ENCODE peak calls at places on chromosomes 13 and 19, in ten cellular contexts. One of them, this sample, is unnamed.

GRCh38 chr13:90868321-90868920 is 479.1 kb upstream of the MIR17HG start:
- DNase-seq in globus pallidus: peak
- DNase-seq in IMR-90: peak
- DNase-seq in MCF 10A: peak
- DNase-seq in GOT3: no peak
- DNase-seq in hippocampal formation: no peak
- DNase-seq in stimulated activated CD4-positive, alpha-beta T cell treated with anti-CD3 and anti-CD28 coated beads, Interleukin-2, amount 100 ng/mL, for 48 hours: no peak
- DNase-seq in cardiac muscle cell: peak
- DNase-seq in LNCaP clone FGC: no peak
- DNase-seq in nucleus accumbens: no peak
- DNase-seq in this sample: peak

GRCh38 chr13:44277459-44277858 is 96.2 kb upstream of the SERP2 start:
- DNase-seq in nucleus accumbens: no peak
- DNase-seq in hippocampal formation: no peak
- DNase-seq in GOT3: no peak
- DNase-seq in globus pallidus: no peak
- DNase-seq in stimulated activated CD4-positive, alpha-beta T cell treated with anti-CD3 and anti-CD28 coated beads, Interleukin-2, amount 100 ng/mL, for 48 hours: no peak
- DNase-seq in IMR-90: no peak
- DNase-seq in LNCaP clone FGC: no peak
- DNase-seq in MCF 10A: no peak
- DNase-seq in cardiac muscle cell: no peak
- DNase-seq in this sample: no peak

GRCh38 chr19:47509973-47510372 is 4.9 kb downstream of the NAPA start:
- DNase-seq in GOT3: no peak
- DNase-seq in MCF 10A: peak
- DNase-seq in stimulated activated CD4-positive, alpha-beta T cell treated with anti-CD3 and anti-CD28 coated beads, Interleukin-2, amount 100 ng/mL, for 48 hours: no peak
- DNase-seq in hippocampal formation: no peak
- DNase-seq in IMR-90: no peak
- DNase-seq in LNCaP clone FGC: no peak
- DNase-seq in nucleus accumbens: no peak
- DNase-seq in globus pallidus: no peak
- DNase-seq in cardiac muscle cell: no peak
- DNase-seq in this sample: no peak

GRCh38 chr13:27472441-27472840 is 22.1 kb upstream of the MTIF3 start:
- DNase-seq in hippocampal formation: no peak
- DNase-seq in globus pallidus: no peak
- DNase-seq in LNCaP clone FGC: no peak
- DNase-seq in MCF 10A: no peak
- DNase-seq in GOT3: no peak
- DNase-seq in IMR-90: no peak
- DNase-seq in nucleus accumbens: no peak
- DNase-seq in stimulated activated CD4-positive, alpha-beta T cell treated with anti-CD3 and anti-CD28 coated beads, Interleukin-2, amount 100 ng/mL, for 48 hours: no peak
- DNase-seq in cardiac muscle cell: no peak
- DNase-seq in this sample: no peak

GRCh38 chr13:109231853-109232252 is 554.5 kb downstream of the IRS2 start:
- DNase-seq in GOT3: no peak
- DNase-seq in stimulated activated CD4-positive, alpha-beta T cell treated with anti-CD3 and anti-CD28 coated beads, Interleukin-2, amount 100 ng/mL, for 48 hours: no peak
- DNase-seq in globus pallidus: no peak
- DNase-seq in LNCaP clone FGC: no peak
- DNase-seq in cardiac muscle cell: no peak
- DNase-seq in MCF 10A: no peak
- DNase-seq in hippocampal formation: no peak
- DNase-seq in IMR-90: no peak
- DNase-seq in nucleus accumbens: no peak
- DNase-seq in this sample: no peak

GRCh38 chr13:39612023-39612637 is 9.1 kb upstream of the LHFPL6 start:
- DNase-seq in GOT3: no peak
- DNase-seq in LNCaP clone FGC: peak
- DNase-seq in hippocampal formation: peak
- DNase-seq in cardiac muscle cell: peak
- DNase-seq in globus pallidus: peak
- DNase-seq in MCF 10A: peak
- DNase-seq in nucleus accumbens: peak
- DNase-seq in IMR-90: peak
- DNase-seq in stimulated activated CD4-positive, alpha-beta T cell treated with anti-CD3 and anti-CD28 coated beads, Interleukin-2, amount 100 ng/mL, for 48 hours: peak
- DNase-seq in this sample: peak

GRCh38 chr19:44712864-44713515 is 14.0 kb downstream of the CEACAM16 start:
- DNase-seq in IMR-90: no peak
- DNase-seq in GOT3: no peak
- DNase-seq in nucleus accumbens: no peak
- DNase-seq in MCF 10A: no peak
- DNase-seq in globus pallidus: no peak
- DNase-seq in hippocampal formation: no peak
- DNase-seq in stimulated activated CD4-positive, alpha-beta T cell treated with anti-CD3 and anti-CD28 coated beads, Interleukin-2, amount 100 ng/mL, for 48 hours: no peak
- DNase-seq in LNCaP clone FGC: no peak
- DNase-seq in cardiac muscle cell: no peak
- DNase-seq in this sample: no peak

GRCh38 chr13:76210262-76210661 is 574.1 kb downstream of the LMO7 start:
- DNase-seq in stimulated activated CD4-positive, alpha-beta T cell treated with anti-CD3 and anti-CD28 coated beads, Interleukin-2, amount 100 ng/mL, for 48 hours: no peak
- DNase-seq in nucleus accumbens: no peak
- DNase-seq in hippocampal formation: no peak
- DNase-seq in cardiac muscle cell: peak
- DNase-seq in GOT3: no peak
- DNase-seq in globus pallidus: no peak
- DNase-seq in MCF 10A: peak
- DNase-seq in LNCaP clone FGC: no peak
- DNase-seq in IMR-90: no peak
- DNase-seq in this sample: no peak

GRCh38 chr19:49114630-49115363 is 627 bp downstream of the LIN7B start:
- DNase-seq in cardiac muscle cell: peak
- DNase-seq in IMR-90: peak
- DNase-seq in nucleus accumbens: peak
- DNase-seq in stimulated activated CD4-positive, alpha-beta T cell treated with anti-CD3 and anti-CD28 coated beads, Interleukin-2, amount 100 ng/mL, for 48 hours: peak
- DNase-seq in hippocampal formation: peak
- DNase-seq in GOT3: no peak
- DNase-seq in LNCaP clone FGC: no peak
- DNase-seq in globus pallidus: peak
- DNase-seq in MCF 10A: no peak
- DNase-seq in this sample: peak

GRCh38 chr19:16582486-16583261 is 10.5 kb upstream of the SLC35E1 start:
- DNase-seq in cardiac muscle cell: no peak
- DNase-seq in LNCaP clone FGC: no peak
- DNase-seq in MCF 10A: no peak
- DNase-seq in GOT3: no peak
- DNase-seq in globus pallidus: no peak
- DNase-seq in IMR-90: no peak
- DNase-seq in hippocampal formation: no peak
- DNase-seq in nucleus accumbens: no peak
- DNase-seq in stimulated activated CD4-positive, alpha-beta T cell treated with anti-CD3 and anti-CD28 coated beads, Interleukin-2, amount 100 ng/mL, for 48 hours: no peak
- DNase-seq in this sample: no peak

GRCh38 chr13:25095862-25096453 is at the start of gene PABPC3:
- DNase-seq in nucleus accumbens: no peak
- DNase-seq in IMR-90: no peak
- DNase-seq in cardiac muscle cell: no peak
- DNase-seq in stimulated activated CD4-positive, alpha-beta T cell treated with anti-CD3 and anti-CD28 coated beads, Interleukin-2, amount 100 ng/mL, for 48 hours: no peak
- DNase-seq in globus pallidus: no peak
- DNase-seq in GOT3: no peak
- DNase-seq in LNCaP clone FGC: no peak
- DNase-seq in hippocampal formation: no peak
- DNase-seq in MCF 10A: no peak
- DNase-seq in this sample: peak

GRCh38 chr13:32669030-32669646 is 82.9 kb downstream of the PDS5B start:
- DNase-seq in globus pallidus: peak
- DNase-seq in cardiac muscle cell: peak
- DNase-seq in LNCaP clone FGC: no peak
- DNase-seq in GOT3: no peak
- DNase-seq in hippocampal formation: no peak
- DNase-seq in MCF 10A: peak
- DNase-seq in stimulated activated CD4-positive, alpha-beta T cell treated with anti-CD3 and anti-CD28 coated beads, Interleukin-2, amount 100 ng/mL, for 48 hours: no peak
- DNase-seq in IMR-90: peak
- DNase-seq in nucleus accumbens: no peak
- DNase-seq in this sample: no peak

GRCh38 chr13:50459046-50459445 is 384.4 kb downstream of the DLEU7 start:
- DNase-seq in globus pallidus: no peak
- DNase-seq in LNCaP clone FGC: no peak
- DNase-seq in GOT3: no peak
- DNase-seq in stimulated activated CD4-positive, alpha-beta T cell treated with anti-CD3 and anti-CD28 coated beads, Interleukin-2, amount 100 ng/mL, for 48 hours: no peak
- DNase-seq in nucleus accumbens: no peak
- DNase-seq in cardiac muscle cell: no peak
- DNase-seq in MCF 10A: no peak
- DNase-seq in IMR-90: no peak
- DNase-seq in hippocampal formation: no peak
- DNase-seq in this sample: no peak

GRCh38 chr13:36912983-36913382 is 7.1 kb downstream of the SMAD9 start:
- DNase-seq in MCF 10A: no peak
- DNase-seq in cardiac muscle cell: no peak
- DNase-seq in LNCaP clone FGC: no peak
- DNase-seq in globus pallidus: no peak
- DNase-seq in hippocampal formation: no peak
- DNase-seq in GOT3: no peak
- DNase-seq in IMR-90: peak
- DNase-seq in nucleus accumbens: no peak
- DNase-seq in stimulated activated CD4-positive, alpha-beta T cell treated with anti-CD3 and anti-CD28 coated beads, Interleukin-2, amount 100 ng/mL, for 48 hours: no peak
- DNase-seq in this sample: no peak

This sample was measured in stimulated activated naive CD8-positive, alpha-beta T cell treated with anti-CD3 and anti-CD28 coated beads, Interleukin-15, Interleukin-2, amounts not matched to agents 100 U/mL and 50 U/mL, for 24 hours.